ENCODE peak calls at places on chromosomes 13 and 19, in ten cellular contexts. One of them, this sample, is unnamed.

GRCh38 chr19:3606174-3606689 is 443 bp downstream of the TBXA2R start:
- DNase-seq in RWPE1: no peak
- DNase-seq in NB4: no peak
- DNase-seq in heart left ventricle: peak
- DNase-seq in GM13976: no peak
- DNase-seq in upper lobe of left lung: peak
- DNase-seq in H9: peak
- DNase-seq in mucosa of descending colon: peak
- DNase-seq in body of pancreas: peak
- DNase-seq in AG04450: no peak
- DNase-seq in this sample: no peak

GRCh38 chr13:48501705-48502104 is 31.2 kb downstream of the RCBTB2 start:
- DNase-seq in RWPE1: no peak
- DNase-seq in NB4: no peak
- DNase-seq in heart left ventricle: no peak
- DNase-seq in GM13976: no peak
- DNase-seq in upper lobe of left lung: no peak
- DNase-seq in H9: no peak
- DNase-seq in mucosa of descending colon: no peak
- DNase-seq in body of pancreas: no peak
- DNase-seq in AG04450: no peak
- DNase-seq in this sample: no peak

GRCh38 chr19:54373781-54374266 is 9.1 kb upstream of the LAIR1 start:
- DNase-seq in RWPE1: no peak
- DNase-seq in NB4: peak
- DNase-seq in heart left ventricle: no peak
- DNase-seq in GM13976: no peak
- DNase-seq in upper lobe of left lung: no peak
- DNase-seq in H9: no peak
- DNase-seq in mucosa of descending colon: no peak
- DNase-seq in body of pancreas: no peak
- DNase-seq in AG04450: no peak
- DNase-seq in this sample: no peak

GRCh38 chr19:35641515-35642151 is at the start of gene ETV2:
- DNase-seq in RWPE1: no peak
- DNase-seq in NB4: peak
- DNase-seq in heart left ventricle: peak
- DNase-seq in GM13976: peak
- DNase-seq in upper lobe of left lung: peak
- DNase-seq in H9: peak
- DNase-seq in mucosa of descending colon: peak
- DNase-seq in body of pancreas: no peak
- DNase-seq in AG04450: no peak
- DNase-seq in this sample: peak

GRCh38 chr19:8445488-8446001 is 770 bp downstream of the HNRNPM start:
- DNase-seq in RWPE1: peak
- DNase-seq in NB4: peak
- DNase-seq in heart left ventricle: peak
- DNase-seq in GM13976: peak
- DNase-seq in upper lobe of left lung: peak
- DNase-seq in H9: no peak
- DNase-seq in mucosa of descending colon: peak
- DNase-seq in body of pancreas: peak
- DNase-seq in AG04450: no peak
- DNase-seq in this sample: peak

GRCh38 chr13:27997904-27998522 is 9.5 kb upstream of the URAD start:
- DNase-seq in RWPE1: no peak
- DNase-seq in NB4: peak
- DNase-seq in heart left ventricle: peak
- DNase-seq in GM13976: no peak
- DNase-seq in upper lobe of left lung: no peak
- DNase-seq in H9: peak
- DNase-seq in mucosa of descending colon: peak
- DNase-seq in body of pancreas: peak
- DNase-seq in AG04450: no peak
- DNase-seq in this sample: no peak

GRCh38 chr19:4256563-4256962 is 9.7 kb downstream of the YJU2 start:
- DNase-seq in RWPE1: no peak
- DNase-seq in NB4: peak
- DNase-seq in heart left ventricle: no peak
- DNase-seq in GM13976: no peak
- DNase-seq in upper lobe of left lung: no peak
- DNase-seq in H9: no peak
- DNase-seq in mucosa of descending colon: no peak
- DNase-seq in body of pancreas: no peak
- DNase-seq in AG04450: no peak
- DNase-seq in this sample: no peak

GRCh38 chr13:99484405-99484981 is 16.8 kb upstream of the TM9SF2 start:
- DNase-seq in RWPE1: no peak
- DNase-seq in NB4: peak
- DNase-seq in heart left ventricle: no peak
- DNase-seq in GM13976: no peak
- DNase-seq in upper lobe of left lung: no peak
- DNase-seq in H9: no peak
- DNase-seq in mucosa of descending colon: peak
- DNase-seq in body of pancreas: no peak
- DNase-seq in AG04450: peak
- DNase-seq in this sample: no peak

GRCh38 chr13:94115054-94115453 is 364.4 kb downstream of the DCT start:
- DNase-seq in RWPE1: no peak
- DNase-seq in NB4: peak
- DNase-seq in heart left ventricle: no peak
- DNase-seq in GM13976: no peak
- DNase-seq in upper lobe of left lung: no peak
- DNase-seq in H9: no peak
- DNase-seq in mucosa of descending colon: no peak
- DNase-seq in body of pancreas: no peak
- DNase-seq in AG04450: no peak
- DNase-seq in this sample: no peak

GRCh38 chr19:47369923-47370625 is 21.0 kb downstream of the DHX34 start:
- DNase-seq in RWPE1: no peak
- DNase-seq in NB4: peak
- DNase-seq in heart left ventricle: no peak
- DNase-seq in GM13976: no peak
- DNase-seq in upper lobe of left lung: no peak
- DNase-seq in H9: no peak
- DNase-seq in mucosa of descending colon: no peak
- DNase-seq in body of pancreas: no peak
- DNase-seq in AG04450: peak
- DNase-seq in this sample: no peak

GRCh38 chr13:53885997-53886396 is 857.4 kb downstream of the OLFM4 start:
- DNase-seq in RWPE1: no peak
- DNase-seq in NB4: no peak
- DNase-seq in heart left ventricle: no peak
- DNase-seq in GM13976: no peak
- DNase-seq in upper lobe of left lung: no peak
- DNase-seq in H9: no peak
- DNase-seq in mucosa of descending colon: no peak
- DNase-seq in body of pancreas: no peak
- DNase-seq in AG04450: no peak
- DNase-seq in this sample: no peak
- TF ChIP-seq CTCF in RWPE1: no peak
- TF ChIP-seq CTCF in NB4: no peak
- TF ChIP-seq CTCF in heart left ventricle: no peak
- TF ChIP-seq CTCF in GM13976: no peak
- TF ChIP-seq CTCF in upper lobe of left lung: no peak
- TF ChIP-seq CTCF in H9: no peak
- TF ChIP-seq CTCF in mucosa of descending colon: no peak
- TF ChIP-seq CTCF in body of pancreas: no peak
- TF ChIP-seq CTCF in AG04450: no peak
- TF ChIP-seq CTCF in this sample: no peak

DNA sequence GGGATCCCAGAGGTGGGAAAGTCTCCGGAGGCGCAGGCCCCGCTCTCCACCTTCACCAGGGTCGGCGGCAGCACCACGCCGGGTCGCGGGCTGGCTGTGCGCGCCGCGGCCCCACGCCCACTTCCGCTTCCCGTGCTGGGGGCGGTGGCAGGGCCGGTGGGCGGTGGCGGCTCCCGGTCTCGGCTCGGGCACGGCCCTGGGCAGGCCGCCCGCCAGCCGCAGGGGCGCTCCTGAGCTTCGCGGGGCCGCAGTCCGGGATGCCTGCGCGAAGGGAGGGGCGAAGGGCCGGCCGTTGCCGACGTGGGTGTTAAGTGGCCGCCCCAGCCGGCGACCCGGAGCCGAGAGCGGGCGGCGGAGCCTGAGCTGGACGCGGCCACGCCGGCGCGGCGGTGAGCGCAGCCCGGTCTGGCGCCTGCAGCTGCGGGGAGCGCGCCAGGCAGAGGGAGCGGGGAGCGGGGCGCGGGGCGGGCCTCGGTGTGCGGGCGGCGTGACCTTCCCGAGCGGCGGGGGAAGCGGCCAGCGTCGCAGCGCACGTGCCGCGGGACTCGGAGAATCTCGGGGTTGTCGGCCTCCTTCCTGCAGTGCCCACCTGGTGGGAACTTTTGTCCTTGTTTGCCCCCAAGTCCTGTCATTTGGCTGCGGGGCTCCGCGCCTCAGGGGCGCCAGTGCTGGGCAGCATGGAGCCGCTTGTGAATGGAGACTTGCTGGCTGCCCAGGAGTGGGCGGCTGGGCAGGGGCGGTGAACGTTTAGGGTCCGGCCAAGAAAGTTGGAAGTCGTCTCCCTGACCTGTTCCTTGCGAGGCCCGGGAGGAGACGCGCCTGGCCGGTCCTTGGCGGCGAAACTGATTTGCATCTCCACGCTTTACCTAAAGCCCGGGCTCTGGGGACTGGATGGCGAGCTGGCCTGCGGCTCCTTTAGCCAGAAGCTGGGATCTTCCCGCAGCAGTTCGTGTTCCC is at the start of gene SLC25A15:
- DNase-seq in RWPE1: peak
- DNase-seq in NB4: peak
- DNase-seq in heart left ventricle: peak
- DNase-seq in GM13976: peak
- DNase-seq in upper lobe of left lung: peak
- DNase-seq in H9: peak
- DNase-seq in mucosa of descending colon: peak
- DNase-seq in body of pancreas: peak
- DNase-seq in AG04450: peak
- DNase-seq in this sample: peak
- TF ChIP-seq CTCF in RWPE1: peak
- TF ChIP-seq CTCF in NB4: no peak
- TF ChIP-seq CTCF in heart left ventricle: peak
- TF ChIP-seq CTCF in GM13976: peak
- TF ChIP-seq CTCF in upper lobe of left lung: peak
- TF ChIP-seq CTCF in H9: peak
- TF ChIP-seq CTCF in mucosa of descending colon: peak
- TF ChIP-seq CTCF in body of pancreas: no peak
- TF ChIP-seq CTCF in AG04450: peak
- TF ChIP-seq CTCF in this sample: no peak

GRCh38 chr13:105735269-105735668 is 800.2 kb downstream of the EFNB2 start:
- DNase-seq in RWPE1: no peak
- DNase-seq in NB4: no peak
- DNase-seq in heart left ventricle: no peak
- DNase-seq in GM13976: no peak
- DNase-seq in upper lobe of left lung: no peak
- DNase-seq in H9: no peak
- DNase-seq in mucosa of descending colon: peak
- DNase-seq in body of pancreas: no peak
- DNase-seq in AG04450: no peak
- DNase-seq in this sample: no peak
- TF ChIP-seq CTCF in RWPE1: no peak
- TF ChIP-seq CTCF in NB4: no peak
- TF ChIP-seq CTCF in heart left ventricle: no peak
- TF ChIP-seq CTCF in GM13976: no peak
- TF ChIP-seq CTCF in upper lobe of left lung: no peak
- TF ChIP-seq CTCF in H9: no peak
- TF ChIP-seq CTCF in mucosa of descending colon: no peak
- TF ChIP-seq CTCF in body of pancreas: no peak
- TF ChIP-seq CTCF in AG04450: no peak
- TF ChIP-seq CTCF in this sample: no peak

GRCh38 chr13:22060187-22060586 is 389.3 kb downstream of the FGF9 start:
- DNase-seq in RWPE1: no peak
- DNase-seq in NB4: no peak
- DNase-seq in heart left ventricle: no peak
- DNase-seq in GM13976: no peak
- DNase-seq in upper lobe of left lung: no peak
- DNase-seq in H9: no peak
- DNase-seq in mucosa of descending colon: no peak
- DNase-seq in body of pancreas: no peak
- DNase-seq in AG04450: no peak
- DNase-seq in this sample: no peak
- TF ChIP-seq CTCF in RWPE1: no peak
- TF ChIP-seq CTCF in NB4: no peak
- TF ChIP-seq CTCF in heart left ventricle: no peak
- TF ChIP-seq CTCF in GM13976: no peak
- TF ChIP-seq CTCF in upper lobe of left lung: no peak
- TF ChIP-seq CTCF in H9: no peak
- TF ChIP-seq CTCF in mucosa of descending colon: no peak
- TF ChIP-seq CTCF in body of pancreas: no peak
- TF ChIP-seq CTCF in AG04450: no peak
- TF ChIP-seq CTCF in this sample: no peak

This sample was measured in activated B cell treated with CpG ODN at 0.5 μM for 24 hours.